ENCODE peak calls at places on chromosomes 3 and 15, in ten cellular contexts. G, L, M, T, W, A, J, P, K and I are unnamed samples.

GRCh38 chr3:135641771-135642170 is 323.8 kb upstream of the PPP2R3A start:
- DNase-seq in L (no peak), K (no peak), J (no peak), G (no peak), M (no peak), W (no peak), T (no peak), P (no peak), A (no peak), I (no peak)

GRCh38 chr3:32147935-32148334 is 41.5 kb downstream of the GPD1L start:
- DNase-seq in L (no peak), W (no peak), A (no peak), M (peak; percentile 4), G (peak; percentile 16), J (no peak), P (no peak), T (no peak), K (no peak), I (no peak)

GRCh38 chr3:69463546-69463945 is 77.7 kb upstream of the FRMD4B start:
- DNase-seq in A (no peak), L (no peak), T (no peak), M (no peak), P (no peak), W (peak; percentile 16), G (no peak), J (no peak), K (no peak), I (no peak)

GRCh38 chr3:45890405-45890804 is 4.1 kb downstream of the CCR9 start:
- DNase-seq in J (no peak), M (no peak), P (no peak), L (no peak), W (peak; percentile 62), G (peak; percentile 25), A (no peak), T (no peak), K (peak; percentile 86), I (no peak)

GRCh38 chr3:42023380-42023779 is 61.5 kb upstream of the ULK4 start:
- DNase-seq in L (no peak), J (no peak), M (no peak), G (no peak), P (no peak), K (no peak), A (no peak), T (no peak), W (no peak), I (no peak)

GRCh38 chr3:133669949-133670524 is 8.3 kb upstream of the TOPBP1 start:
- DNase-seq in T (no peak), A (no peak), L (no peak), K (no peak), W (no peak), G (no peak), M (no peak), P (no peak), J (no peak), I (no peak)

GRCh38 chr3:87359025-87359424 is 82.6 kb upstream of the POU1F1 start:
- DNase-seq in M (no peak), J (no peak), T (no peak), L (no peak), P (no peak), A (no peak), W (no peak), K (no peak), G (no peak), I (no peak)

GRCh38 chr3:39323454-39323853 is 6.1 kb upstream of the CCR8 start:
- DNase-seq in A (no peak), J (no peak), M (no peak), P (no peak), G (no peak), K (no peak), T (no peak), W (no peak), L (no peak), I (no peak)

GRCh38 chr15:96207377-96208006 is 123.0 kb upstream of the NR2F2 start:
- DNase-seq in J (peak; percentile 4), G (no peak), K (no peak), A (no peak), T (no peak), L (no peak), W (no peak), P (no peak), M (peak; percentile 46), I (no peak)

GRCh38 chr3:76063019-76063418 is 277.7 kb upstream of the ZNF717 start:
- DNase-seq in L (no peak), T (no peak), W (peak; percentile 81), P (no peak), M (peak; percentile 90), A (no peak), G (no peak), K (no peak), J (peak; percentile 69), I (no peak)

GRCh38 chr3:194687638-194688206 is 2.0 kb downstream of the FAM43A start:
- DNase-seq in A (peak; percentile 62), L (no peak), P (peak; percentile 70), J (peak; percentile 37), K (peak; percentile 74), W (no peak), M (peak; percentile 71), T (no peak), G (peak; percentile 87), I (peak; percentile 47)

GRCh38 chr3:195451373-195452000 is 8.7 kb upstream of the ACAP2 start:
- DNase-seq in L (no peak), K (no peak), G (no peak), J (no peak), P (no peak), M (no peak), T (no peak), W (no peak), A (no peak), I (no peak)

GRCh38 chr3:31724144-31724543 is 191.4 kb downstream of the STT3B start:
- DNase-seq in K (no peak), J (no peak), M (no peak), L (no peak), A (no peak), P (no peak), W (no peak), T (no peak), G (no peak), I (no peak)

GRCh38 chr3:27141668-27142067 is 227.5 kb downstream of the NEK10 start:
- DNase-seq in T (no peak), M (peak; percentile 14), K (no peak), A (no peak), G (peak; percentile 2), L (no peak), W (peak; percentile 8), J (no peak), P (no peak), I (no peak)
- TF ChIP-seq CTCF in T (no peak), M (peak; percentile 42), K (no peak), A (no peak), G (peak; percentile 51), L (no peak), W (no peak), J (peak; percentile 45), P (no peak), I (peak; percentile 43)

GRCh38 chr3:155417119-155417517 is 123.6 kb upstream of the STRIT1 start:
- DNase-seq in W (no peak), K (no peak), M (no peak), A (no peak), P (no peak), G (no peak), T (no peak), L (no peak), J (no peak), I (no peak)

GRCh38 chr3:155423526-155423925 is 130.0 kb upstream of the STRIT1 start:
- DNase-seq in G (no peak), L (no peak), P (no peak), T (no peak), K (no peak), M (no peak), J (no peak), A (no peak), W (no peak), I (no peak)

GRCh38 chr3:155424041-155424605 is 130.6 kb upstream of the STRIT1 start:
- DNase-seq in J (no peak), A (no peak), P (no peak), T (no peak), W (no peak), K (no peak), L (no peak), G (no peak), M (no peak), I (no peak)

GRCh38 chr3:155418426-155418825 is 124.9 kb upstream of the STRIT1 start:
- DNase-seq in G (no peak), A (no peak), J (peak; percentile 65), K (no peak), L (no peak), W (no peak), T (no peak), M (peak; percentile 3), P (peak; percentile 51), I (no peak)

GRCh38 chr3:155420869-155421486 is 127.5 kb upstream of the STRIT1 start:
- DNase-seq in G (peak; percentile 11), M (no peak), T (no peak), W (no peak), A (no peak), L (no peak), J (no peak), K (no peak), P (no peak), I (no peak)
- TF ChIP-seq CTCF in G (peak; percentile 48), M (no peak), T (no peak), W (no peak), A (no peak), L (no peak), J (peak; percentile 23), K (no peak), P (no peak), I (no peak)

GRCh38 chr3:49001155-49001554 is 6.0 kb upstream of the WDR6 start:
- DNase-seq in W (no peak), K (no peak), P (no peak), J (no peak), M (no peak), L (no peak), T (no peak), A (no peak), G (no peak), I (no peak)
- TF ChIP-seq CTCF in W (no peak), K (no peak), P (no peak), J (no peak), M (no peak), L (no peak), T (no peak), A (no peak), G (no peak), I (peak; percentile 28)

GRCh38 chr15:66231421-66232266 is 21.9 kb downstream of the MEGF11 start:
- DNase-seq in W (no peak), G (no peak), P (no peak), T (no peak), A (no peak), J (no peak), M (no peak), L (no peak), K (no peak), I (no peak)

GRCh38 chr15:66232267-66232625 is 21.3 kb downstream of the MEGF11 start:
- DNase-seq in K (no peak), G (no peak), P (no peak), L (no peak), T (no peak), J (no peak), A (no peak), M (no peak), W (no peak), I (no peak)

GRCh38 chr15:66235866-66236265 is 17.7 kb downstream of the MEGF11 start:
- DNase-seq in J (no peak), A (no peak), W (no peak), M (no peak), K (no peak), G (no peak), T (no peak), L (no peak), P (no peak), I (no peak)

GRCh38 chr15:66234798-66235197 is 18.8 kb downstream of the MEGF11 start:
- DNase-seq in A (no peak), K (no peak), M (no peak), P (no peak), G (no peak), J (no peak), T (no peak), W (no peak), L (no peak), I (no peak)

GRCh38 chr15:66233487-66234415 is 19.8 kb downstream of the MEGF11 start:
- DNase-seq in K (no peak), G (peak; percentile 33), T (no peak), W (peak; percentile 45), M (peak; percentile 15), P (no peak), A (no peak), L (no peak), J (no peak), I (peak; percentile 6)
- TF ChIP-seq CTCF in K (no peak), G (peak; percentile 67), T (no peak), W (no peak), M (peak; percentile 10), P (no peak), A (no peak), L (no peak), J (peak; percentile 28), I (peak; percentile 45)